ENCODE peak calls at places on chromosomes 5 and 9, in nine cellular contexts. B, G, T, J, O, P, L, E and F are unnamed samples.

GRCh38 chr5:67414712-67415111 is 218.1 kb upstream of the CD180 start:
- DNase-seq in G (no peak), O (no peak), T (no peak), L (no peak), E (no peak), J (no peak), B (no peak), P (no peak), F (no peak)

GRCh38 chr5:42491699-42492098 is 68.5 kb downstream of the GHR start:
- DNase-seq in G (no peak), O (no peak), J (no peak), E (no peak), B (no peak), L (no peak), T (no peak), P (no peak), F (no peak)

GRCh38 chr9:33465596-33466564 is 7.8 kb downstream of the NOL6 start:
- DNase-seq in O (no peak), G (no peak), E (no peak), T (no peak), B (no peak), L (no peak), P (no peak), J (no peak), F (no peak)

GRCh38 chr5:337565-338130 is 16.1 kb downstream of the AHRR start:
- DNase-seq in G (peak), T (peak), J (no peak), P (no peak), B (no peak), O (no peak), L (no peak), E (no peak), F (no peak)

GRCh38 chr9:36995927-36996471 is 38.1 kb downstream of the PAX5 start:
- DNase-seq in O (peak), E (no peak), B (no peak), P (peak), G (no peak), L (peak), J (peak), T (peak), F (peak)

GRCh38 chr9:37200572-37201005 is 80.2 kb downstream of the ZCCHC7 start:
- DNase-seq in P (no peak), E (no peak), L (no peak), O (no peak), J (no peak), B (no peak), T (no peak), G (no peak), F (no peak)

GRCh38 chr5:53191766-53192165 is 82.2 kb upstream of the MOCS2 start:
- DNase-seq in T (no peak), E (no peak), O (no peak), J (no peak), G (no peak), L (no peak), B (no peak), P (no peak), F (no peak)

GRCh38 chr5:131635755-131636479 is 888 bp upstream of the RAPGEF6 start:
- DNase-seq in P (no peak), J (no peak), L (no peak), O (no peak), B (peak), G (peak), E (no peak), T (peak), F (no peak)

GRCh38 chr5:122295138-122295537 is 16.9 kb upstream of the SNCAIP start:
- DNase-seq in L (no peak), T (peak), B (no peak), J (no peak), E (no peak), P (no peak), O (no peak), G (no peak), F (no peak)

GRCh38 chr5:107831612-107832395 is 161.1 kb upstream of the EFNA5 start:
- DNase-seq in J (no peak), P (no peak), O (no peak), L (no peak), G (no peak), E (peak), T (no peak), B (no peak), F (no peak)

GRCh38 chr5:181044662-181045305 is 4.7 kb downstream of the BTNL9 start:
- DNase-seq in O (no peak), E (no peak), L (no peak), T (no peak), P (no peak), G (peak), B (no peak), J (no peak), F (no peak)

GRCh38 chr5:108743344-108743743 is 4.4 kb upstream of the FER start:
- DNase-seq in B (no peak), O (no peak), G (no peak), P (no peak), E (no peak), L (no peak), J (no peak), T (no peak), F (no peak)

GRCh38 chr5:44632344-44632743 is 176.4 kb upstream of the MRPS30 start:
- DNase-seq in T (no peak), J (no peak), L (no peak), B (no peak), P (no peak), O (no peak), E (peak), G (no peak), F (no peak)